ENCODE peak calls at places on chromosomes 12 and 14, in six cellular contexts. B, N, K, V, D and T are unnamed samples.

GRCh38 chr12:100741084-100741711 is 53.4 kb upstream of the ANO4 start:
- DNase-seq in D (no peak), V (peak; percentile 37), K (peak; percentile 11), N (peak; percentile 54), B (no peak), T (no peak)

GRCh38 chr14:69107407-69108003 is 45.4 kb downstream of the DCAF5 start:
- DNase-seq in B (peak; percentile 51), D (no peak), K (peak; percentile 52), N (peak; percentile 73), V (peak; percentile 71), T (no peak)

GRCh38 chr14:90578283-90578985 is 181.6 kb downstream of the CALM1 start:
- DNase-seq in D (no peak), N (no peak), B (no peak), V (no peak), K (no peak), T (no peak)

GRCh38 chr12:6452908-6453630 is 1.2 kb downstream of the TAPBPL start:
- DNase-seq in V (no peak), K (no peak), B (no peak), N (no peak), D (no peak), T (no peak)

GRCh38 chr14:78782551-78782950 is 612.4 kb downstream of the NRXN3 start:
- DNase-seq in N (no peak), D (no peak), K (no peak), V (no peak), B (no peak), T (no peak)

GRCh38 chr14:30849983-30850382 is 24.4 kb upstream of the COCH start:
- DNase-seq in N (no peak), D (no peak), K (no peak), V (no peak), B (no peak), T (no peak)

GRCh38 chr14:53670701-53671100 is 285.9 kb downstream of the BMP4 start:
- DNase-seq in N (peak; percentile 92), V (peak; percentile 89), D (no peak), B (no peak), K (peak; percentile 9), T (no peak)

GRCh38 chr12:47207005-47207717 is 127.4 kb upstream of the AMIGO2 start:
- DNase-seq in D (no peak), N (no peak), K (no peak), V (no peak), B (no peak), T (no peak)

GRCh38 chr12:111818340-111818739 is 23.7 kb upstream of the MAPKAPK5 start:
- DNase-seq in K (no peak), N (no peak), D (no peak), B (no peak), V (no peak), T (no peak)

GRCh38 chr12:101695698-101696097 is 1.7 kb upstream of the CHPT1 start:
- DNase-seq in B (no peak), V (peak; percentile 59), D (no peak), N (peak; percentile 26), K (no peak), T (no peak)

GRCh38 chr12:38728894-38729293 is 176.5 kb downstream of the CPNE8 start:
- DNase-seq in N (no peak), D (no peak), K (no peak), V (no peak), B (no peak), T (no peak)

GRCh38 chr14:54490448-54490805 is 1.6 kb upstream of the GMFB start:
- DNase-seq in N (no peak), B (no peak), K (peak; percentile 49), D (no peak), V (no peak), T (no peak)

GRCh38 chr12:75550401-75550851 is 39.0 kb upstream of the KRR1 start:
- DNase-seq in V (peak; percentile 29), K (no peak), B (no peak), N (peak; percentile 24), D (no peak), T (no peak)

GRCh38 chr14:21428930-21429329 is 27.0 kb downstream of the CHD8 start:
- DNase-seq in B (no peak), V (no peak), N (no peak), K (no peak), D (no peak), T (no peak)

GRCh38 chr14:93945070-93945399 is 17.9 kb downstream of the FAM181A start:
- DNase-seq in D (no peak), V (no peak), B (no peak), K (no peak), N (no peak), T (no peak)

GRCh38 chr12:120944645-120945217 is 33.6 kb upstream of the HNF1A start:
- DNase-seq in V (peak; percentile 18), D (peak; percentile 36), B (peak; percentile 85), N (peak; percentile 56), K (peak; percentile 74), T (peak; percentile 42)

GRCh38 chr12:87348071-87348470 is 681.1 kb downstream of the C12orf50 start:
- DNase-seq in K (no peak), V (no peak), D (no peak), N (no peak), B (no peak), T (no peak)

GRCh38 chr12:63423839-63424238 is 244.5 kb downstream of the DPY19L2 start:
- DNase-seq in K (no peak), B (no peak), D (no peak), N (no peak), V (no peak), T (no peak)

GRCh38 chr12:59626382-59626781 is 30.6 kb downstream of the SLC16A7 start:
- DNase-seq in D (no peak), N (peak; percentile 29), B (no peak), V (peak; percentile 40), K (peak; percentile 0), T (no peak)

GRCh38 chr14:93619176-93619793 is 169.0 kb downstream of the PRIMA1 start:
- DNase-seq in N (peak; percentile 44), V (peak; percentile 50), K (no peak), B (no peak), D (no peak), T (peak; percentile 42)

GRCh38 chr12:69473229-69473628 is 3.0 kb downstream of the FRS2 start:
- DNase-seq in K (no peak), D (no peak), B (no peak), N (no peak), V (no peak), T (no peak)

GRCh38 chr12:70106347-70106746 is 136.9 kb upstream of the CNOT2 start:
- DNase-seq in K (no peak), B (no peak), D (no peak), V (no peak), N (no peak), T (no peak)

GRCh38 chr14:87615050-87615449 is 377.9 kb downstream of the GALC start:
- DNase-seq in B (no peak), V (no peak), D (no peak), N (no peak), K (no peak), T (no peak)

GRCh38 chr14:87617079-87617478 is 375.9 kb downstream of the GALC start:
- DNase-seq in D (no peak), B (no peak), V (no peak), K (no peak), N (no peak), T (no peak)

GRCh38 chr14:87613856-87614255 is 379.1 kb downstream of the GALC start:
- DNase-seq in D (no peak), K (no peak), B (no peak), N (no peak), V (no peak), T (no peak)

DNA sequence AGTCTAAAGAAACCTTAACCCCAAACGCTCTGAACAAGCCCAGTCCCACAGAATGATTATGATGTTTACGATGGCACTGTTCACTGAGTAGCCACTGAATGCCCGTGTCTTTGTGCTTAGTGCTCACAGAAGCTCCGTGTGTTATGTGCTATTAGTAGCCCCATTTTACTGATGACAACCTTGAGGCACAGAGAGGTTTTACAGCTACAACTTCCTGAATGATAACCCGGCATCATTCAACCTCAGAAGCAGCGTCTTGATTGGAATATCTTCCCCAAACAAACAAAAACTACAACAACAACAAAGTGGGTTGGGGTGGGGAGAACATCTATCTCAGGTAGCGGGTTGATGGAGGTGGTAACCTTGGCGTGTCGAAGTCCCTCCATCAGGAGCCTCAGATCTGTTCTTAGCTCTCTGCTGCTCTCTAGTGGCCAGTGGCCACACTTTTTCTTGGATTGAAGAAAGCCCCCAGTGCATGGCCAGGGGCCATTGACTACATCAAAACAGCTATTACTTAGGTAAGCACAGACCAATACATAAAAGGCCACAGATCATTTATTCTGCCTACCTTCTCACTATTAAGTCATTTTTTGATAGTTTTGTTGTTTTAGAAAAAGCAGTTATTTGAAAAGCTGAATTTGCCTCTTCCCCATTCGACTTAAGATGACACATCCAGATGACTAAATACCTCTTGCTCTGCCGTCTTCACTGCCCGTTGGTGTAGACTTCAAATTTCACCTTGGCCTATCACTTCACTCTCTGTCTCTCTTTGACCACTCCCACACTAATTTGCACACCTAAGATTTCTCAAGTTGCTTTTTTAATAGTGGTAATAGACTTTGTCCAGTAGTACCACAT is 376.9 kb downstream of the GALC start:
- DNase-seq in K (peak; percentile 56), V (peak; percentile 19), N (peak; percentile 76), D (peak; percentile 36), B (peak; percentile 73), T (peak; percentile 64)
- H3K4ac ChIP-seq in K (no peak overlapping the region), V (no peak overlapping the region), N (no peak overlapping the region), D (no peak overlapping the region), B (no peak overlapping the region), T (no peak overlapping the region)

DNA sequence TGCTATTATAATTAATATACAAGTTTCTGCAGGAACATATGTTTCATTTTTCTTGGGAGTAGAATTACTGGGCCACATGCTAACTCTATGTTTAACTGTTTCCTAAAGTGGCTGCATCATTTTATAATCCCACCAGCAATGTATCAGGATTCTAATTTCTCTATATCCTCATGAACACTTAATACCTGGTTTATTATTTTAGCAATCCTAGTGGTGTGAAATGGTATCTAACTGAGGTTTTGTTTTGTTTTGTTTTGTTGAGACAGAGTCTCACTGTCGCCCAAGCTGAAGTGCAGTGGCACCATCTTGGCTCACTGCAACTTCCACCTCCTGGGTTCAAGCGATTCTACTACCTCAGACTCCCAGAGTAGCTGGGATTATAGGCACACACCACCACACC is 6.5 kb downstream of the SPTLC2 start:
- DNase-seq in B (no peak), N (no peak), V (no peak), D (no peak), K (no peak), T (no peak)
- H4K91ac ChIP-seq in B (no peak overlapping the region), N (no peak overlapping the region), V (no peak overlapping the region), D (no peak overlapping the region), K (no peak overlapping the region), T (no peak overlapping the region)

GRCh38 chr14:24194873-24195185 is 412 bp downstream of the TM9SF1 start:
- DNase-seq in N (no peak), B (no peak), V (no peak), D (no peak), K (no peak), T (no peak)

GRCh38 chr14:24194186-24194872 is 912 bp downstream of the TM9SF1 start:
- DNase-seq in B (no peak), D (no peak), V (no peak), N (peak; percentile 6), K (no peak), T (no peak)

GRCh38 chr14:24196071-24197061 is 1.1 kb upstream of the TM9SF1 start:
- DNase-seq in D (no peak), V (peak; percentile 22), N (peak; percentile 46), B (no peak), K (peak; percentile 18), T (no peak)

GRCh38 chr14:24197066-24197465 is 1.8 kb upstream of the TM9SF1 start:
- DNase-seq in K (no peak), D (no peak), B (no peak), V (no peak), N (no peak), T (no peak)

GRCh38 chr14:24195186-24196070 is at the start of gene TM9SF1:
- DNase-seq in K (peak; percentile 64), D (peak; percentile 83), N (peak; percentile 91), B (peak; percentile 89), V (peak; percentile 87), T (peak; percentile 71)
- H3K4ac ChIP-seq in K (peak within 1 kb of the TSS; percentile 90), D (peak within 1 kb of the TSS; percentile 92), N (peak within 1 kb of the TSS; percentile 98), B (no peak within 1 kb of the TSS), V (peak within 1 kb of the TSS; percentile 97), T (peak within 1 kb of the TSS; percentile 5)

GRCh38 chr12:44375694-44376093 is 500.4 kb downstream of the NELL2 start:
- DNase-seq in K (no peak), V (no peak), N (no peak), B (no peak), D (no peak), T (no peak)
- H4K91ac ChIP-seq in K (no peak overlapping the region), V (no peak overlapping the region), N (no peak overlapping the region), B (no peak overlapping the region), D (no peak overlapping the region), T (no peak overlapping the region)